ENCODE peak calls at places on chromosomes 1 and 21, in five cellular contexts. One of them, this sample, is unnamed. For H3K9me3, the result is how much of the 10 kb centered on the place peaks cover.

GRCh38 chr1:226772456-226773139 is 33.5 kb upstream of the ITPKB start:
- DNase-seq in prostate gland: no peak
- DNase-seq in body of pancreas: no peak
- DNase-seq in cardiac muscle cell: no peak
- DNase-seq in astrocyte: no peak
- DNase-seq in this sample: no peak

GRCh38 chr1:31750858-31751638 is 13.1 kb downstream of the ADGRB2 start:
- DNase-seq in body of pancreas: no peak
- DNase-seq in cardiac muscle cell: peak
- DNase-seq in prostate gland: no peak
- DNase-seq in astrocyte: peak
- DNase-seq in this sample: no peak

GRCh38 chr1:32066489-32066873 is 6.3 kb upstream of the TMEM39B start:
- DNase-seq in cardiac muscle cell: peak
- DNase-seq in prostate gland: peak
- DNase-seq in body of pancreas: peak
- DNase-seq in astrocyte: peak
- DNase-seq in this sample: no peak

GRCh38 chr1:112849425-112849966 is 106.5 kb downstream of the SLC16A1 start:
- DNase-seq in prostate gland: no peak
- DNase-seq in body of pancreas: peak
- DNase-seq in astrocyte: peak
- DNase-seq in cardiac muscle cell: peak
- DNase-seq in this sample: no peak

GRCh38 chr1:21669287-21670058 is at the start of gene RAP1GAP:
- DNase-seq in cardiac muscle cell: no peak
- DNase-seq in prostate gland: peak
- DNase-seq in body of pancreas: peak
- DNase-seq in astrocyte: no peak
- DNase-seq in this sample: no peak

GRCh38 chr21:45390121-45390751 is 14.7 kb upstream of the COL18A1 start:
- DNase-seq in prostate gland: no peak
- DNase-seq in cardiac muscle cell: no peak
- DNase-seq in astrocyte: no peak
- DNase-seq in body of pancreas: no peak
- DNase-seq in this sample: no peak

GRCh38 chr1:104733866-104734265 is 984.2 kb downstream of the AMY1C start:
- DNase-seq in body of pancreas: no peak
- DNase-seq in cardiac muscle cell: no peak
- DNase-seq in astrocyte: no peak
- DNase-seq in prostate gland: no peak
- DNase-seq in this sample: no peak

GRCh38 chr1:90579212-90579802 is 137.8 kb downstream of the BARHL2 start:
- DNase-seq in cardiac muscle cell: peak
- DNase-seq in astrocyte: peak
- DNase-seq in body of pancreas: no peak
- DNase-seq in prostate gland: no peak
- DNase-seq in this sample: no peak

GRCh38 chr1:209435654-209436566 is 147.6 kb upstream of the CAMK1G start:
- DNase-seq in body of pancreas: peak
- DNase-seq in cardiac muscle cell: peak
- DNase-seq in astrocyte: peak
- DNase-seq in prostate gland: peak
- DNase-seq in this sample: no peak

GRCh38 chr1:175448467-175448866 is 255.9 kb upstream of the KIAA0040 start:
- DNase-seq in prostate gland: no peak
- DNase-seq in body of pancreas: no peak
- DNase-seq in astrocyte: no peak
- DNase-seq in cardiac muscle cell: no peak
- DNase-seq in this sample: no peak

DNA sequence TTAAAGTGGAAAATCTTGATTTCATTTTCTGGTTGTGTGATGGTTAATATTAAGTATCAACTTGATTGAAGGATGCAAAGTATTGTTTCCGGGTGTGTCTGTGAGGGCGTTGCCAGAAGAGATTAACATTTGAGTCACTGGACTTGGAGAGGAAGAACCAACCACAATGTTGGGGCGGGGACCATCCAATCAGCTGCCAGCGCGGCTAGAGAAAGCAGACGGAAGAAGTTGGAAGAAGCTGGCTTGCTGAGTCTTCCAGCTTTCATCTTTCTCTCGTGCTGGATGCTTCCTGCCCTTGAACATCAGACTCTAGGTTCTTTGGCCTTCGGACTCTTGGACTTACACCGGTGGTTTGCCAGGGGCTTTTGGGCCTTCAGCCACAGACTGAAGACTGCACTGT is 832.6 kb upstream of the TMPRSS15 start:
- DNase-seq in body of pancreas: no peak
- DNase-seq in astrocyte: no peak
- DNase-seq in cardiac muscle cell: no peak
- DNase-seq in prostate gland: no peak
- DNase-seq in this sample: no peak
- H3K9me3 ChIP-seq in body of pancreas: under half
- H3K9me3 ChIP-seq in astrocyte: under half
- H3K9me3 ChIP-seq in cardiac muscle cell: under half
- H3K9me3 ChIP-seq in prostate gland: under half
- H3K9me3 ChIP-seq in this sample: under half

GRCh38 chr1:2896824-2897223 is 95.3 kb upstream of the TTC34 start:
- DNase-seq in cardiac muscle cell: no peak
- DNase-seq in body of pancreas: no peak
- DNase-seq in astrocyte: no peak
- DNase-seq in prostate gland: no peak
- DNase-seq in this sample: no peak
- H3K9me3 ChIP-seq in cardiac muscle cell: under half
- H3K9me3 ChIP-seq in body of pancreas: under half
- H3K9me3 ChIP-seq in astrocyte: under half
- H3K9me3 ChIP-seq in prostate gland: under half
- H3K9me3 ChIP-seq in this sample: under half

DNA sequence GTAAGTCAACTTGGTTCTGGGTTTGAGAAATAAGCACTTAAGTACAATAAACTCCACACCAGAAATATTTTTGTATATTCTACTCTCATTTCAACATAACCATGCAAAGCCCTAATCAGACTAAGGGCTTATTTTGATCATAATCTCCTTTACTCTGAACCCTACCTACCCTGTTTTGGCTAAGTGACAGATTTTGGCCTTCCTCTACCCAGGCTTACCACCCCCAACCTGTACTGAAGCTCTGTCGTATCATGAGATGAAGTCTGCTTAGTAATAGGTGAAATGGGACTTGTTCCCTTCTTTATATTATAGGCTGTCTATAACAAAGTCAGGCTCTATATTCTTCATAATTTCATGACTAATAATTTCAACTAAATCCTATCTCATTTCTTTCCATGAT is 135.5 kb downstream of the RERE start:
- DNase-seq in cardiac muscle cell: no peak
- DNase-seq in astrocyte: no peak
- DNase-seq in body of pancreas: no peak
- DNase-seq in prostate gland: no peak
- DNase-seq in this sample: no peak
- H3K9me3 ChIP-seq in cardiac muscle cell: under half
- H3K9me3 ChIP-seq in astrocyte: under half
- H3K9me3 ChIP-seq in body of pancreas: under half
- H3K9me3 ChIP-seq in prostate gland: under half
- H3K9me3 ChIP-seq in this sample: under half

GRCh38 chr21:23963454-23963853 is 1643.8 kb downstream of the MRPL39 start:
- DNase-seq in body of pancreas: no peak
- DNase-seq in cardiac muscle cell: no peak
- DNase-seq in astrocyte: no peak
- DNase-seq in prostate gland: no peak
- DNase-seq in this sample: no peak
- H3K9me3 ChIP-seq in body of pancreas: under half
- H3K9me3 ChIP-seq in cardiac muscle cell: under half
- H3K9me3 ChIP-seq in astrocyte: under half
- H3K9me3 ChIP-seq in prostate gland: under half
- H3K9me3 ChIP-seq in this sample: under half

DNA sequence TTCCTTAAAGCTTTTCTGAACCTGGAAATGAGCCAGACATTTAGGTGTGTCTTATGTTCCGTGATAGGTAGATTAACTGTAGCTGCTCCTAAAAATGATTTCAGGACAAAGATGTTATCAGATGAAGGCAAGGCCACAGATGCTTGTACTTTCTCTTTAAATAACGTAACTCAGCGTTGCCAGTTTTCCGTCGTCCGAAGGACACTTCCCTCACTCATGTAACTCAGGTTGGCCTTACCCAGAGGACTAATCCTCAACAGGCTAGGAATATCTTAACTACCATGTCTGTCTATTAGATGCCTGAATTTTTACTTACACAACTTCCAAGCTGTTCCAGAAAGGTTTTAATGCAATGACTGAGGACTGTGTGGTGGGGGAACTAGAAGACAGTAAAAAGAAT is 35.4 kb upstream of the FAM89A start:
- DNase-seq in body of pancreas: peak
- DNase-seq in cardiac muscle cell: no peak
- DNase-seq in astrocyte: no peak
- DNase-seq in prostate gland: no peak
- DNase-seq in this sample: no peak
- H3K9me3 ChIP-seq in body of pancreas: under half
- H3K9me3 ChIP-seq in cardiac muscle cell: under half
- H3K9me3 ChIP-seq in astrocyte: under half
- H3K9me3 ChIP-seq in prostate gland: under half
- H3K9me3 ChIP-seq in this sample: under half

GRCh38 chr1:248065604-248066003 is 19.0 kb downstream of the OR2L3 start:
- DNase-seq in cardiac muscle cell: no peak
- DNase-seq in prostate gland: no peak
- DNase-seq in astrocyte: no peak
- DNase-seq in body of pancreas: no peak
- DNase-seq in this sample: no peak
- H3K9me3 ChIP-seq in cardiac muscle cell: under half
- H3K9me3 ChIP-seq in prostate gland: under half
- H3K9me3 ChIP-seq in astrocyte: under half
- H3K9me3 ChIP-seq in body of pancreas: under half
- H3K9me3 ChIP-seq in this sample: under half

GRCh38 chr1:204321665-204322064 is 38.1 kb downstream of the PLEKHA6 start:
- DNase-seq in prostate gland: no peak
- DNase-seq in astrocyte: peak
- DNase-seq in cardiac muscle cell: no peak
- DNase-seq in body of pancreas: no peak
- DNase-seq in this sample: no peak
- H3K9me3 ChIP-seq in prostate gland: under half
- H3K9me3 ChIP-seq in astrocyte: under half
- H3K9me3 ChIP-seq in cardiac muscle cell: under half
- H3K9me3 ChIP-seq in body of pancreas: under half
- H3K9me3 ChIP-seq in this sample: under half

DNA sequence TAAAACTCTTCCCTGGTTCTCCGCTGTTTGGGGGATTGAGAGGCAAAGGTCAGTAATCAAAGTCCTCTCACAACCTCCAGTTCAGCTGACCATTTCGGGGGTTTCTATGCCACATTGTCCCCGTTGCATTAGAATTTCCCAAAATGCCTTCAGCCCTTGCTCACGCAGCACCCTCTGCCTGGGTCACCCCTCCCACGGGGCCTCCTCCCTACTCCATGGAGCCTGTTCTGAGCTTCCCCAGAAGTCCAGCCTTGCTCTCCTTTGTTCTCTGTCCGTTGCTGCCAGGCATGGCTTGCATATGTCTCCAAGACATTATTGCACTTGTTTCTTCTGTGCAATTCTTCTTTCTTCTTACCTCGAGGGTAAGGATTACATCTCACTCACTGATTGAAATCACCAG is 16.5 kb downstream of the DMRTB1 start:
- DNase-seq in astrocyte: no peak
- DNase-seq in prostate gland: no peak
- DNase-seq in body of pancreas: no peak
- DNase-seq in cardiac muscle cell: no peak
- DNase-seq in this sample: no peak
- H3K9me3 ChIP-seq in astrocyte: under half
- H3K9me3 ChIP-seq in prostate gland: under half
- H3K9me3 ChIP-seq in body of pancreas: under half
- H3K9me3 ChIP-seq in cardiac muscle cell: under half
- H3K9me3 ChIP-seq in this sample: under half

DNA sequence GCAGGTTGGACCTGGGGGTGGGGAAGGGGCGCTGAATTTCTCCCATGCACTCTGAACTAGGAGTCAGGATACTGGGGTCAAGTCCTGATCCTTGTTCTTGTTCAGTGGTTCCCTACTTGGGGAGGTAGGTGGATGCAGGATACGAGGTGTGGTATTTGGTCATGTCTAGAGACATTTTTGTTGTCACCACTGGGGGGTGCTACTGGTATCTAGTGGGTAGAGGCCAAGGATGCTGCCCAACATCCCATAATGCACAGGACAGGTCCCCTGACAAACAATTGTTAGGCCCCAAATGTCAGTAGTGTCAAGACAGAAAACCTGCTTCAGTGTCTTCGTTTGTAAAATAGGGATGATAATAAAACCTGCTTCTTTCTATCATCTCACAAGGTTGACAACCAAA is 259.0 kb upstream of the FOXD3 start:
- DNase-seq in prostate gland: no peak
- DNase-seq in astrocyte: no peak
- DNase-seq in cardiac muscle cell: no peak
- DNase-seq in body of pancreas: no peak
- DNase-seq in this sample: no peak
- H3K9me3 ChIP-seq in prostate gland: under half
- H3K9me3 ChIP-seq in astrocyte: under half
- H3K9me3 ChIP-seq in cardiac muscle cell: under half
- H3K9me3 ChIP-seq in body of pancreas: under half
- H3K9me3 ChIP-seq in this sample: under half

GRCh38 chr21:36691539-36692124 is 7.3 kb upstream of the SIM2 start:
- DNase-seq in body of pancreas: no peak
- DNase-seq in cardiac muscle cell: no peak
- DNase-seq in prostate gland: no peak
- DNase-seq in astrocyte: peak
- DNase-seq in this sample: no peak
- H3K9me3 ChIP-seq in body of pancreas: under half
- H3K9me3 ChIP-seq in cardiac muscle cell: under half
- H3K9me3 ChIP-seq in prostate gland: under half
- H3K9me3 ChIP-seq in astrocyte: under half
- H3K9me3 ChIP-seq in this sample: under half

This sample was measured in T-helper 17 cell.